ENCODE peak calls at places on chromosomes 5 and 9, in seven cellular contexts. One of them, this sample, is unnamed.

GRCh38 chr5:40557486-40557885 is 122.2 kb upstream of the PTGER4 start:
- DNase-seq in GM12878: no peak
- DNase-seq in K562: no peak
- DNase-seq in HCT116: no peak
- DNase-seq in H1: no peak
- DNase-seq in HepG2: no peak
- DNase-seq in SK-N-SH: no peak
- DNase-seq in this sample: no peak

GRCh38 chr9:115604831-115605483 is 487.0 kb upstream of the TNC start:
- DNase-seq in H1: no peak
- DNase-seq in GM12878: no peak
- DNase-seq in K562: no peak
- DNase-seq in HCT116: no peak
- DNase-seq in HepG2: no peak
- DNase-seq in SK-N-SH: no peak
- DNase-seq in this sample: no peak

GRCh38 chr9:76453785-76454184 is 5.2 kb upstream of the GCNT1 start:
- DNase-seq in H1: no peak
- DNase-seq in K562: no peak
- DNase-seq in HCT116: no peak
- DNase-seq in GM12878: no peak
- DNase-seq in HepG2: no peak
- DNase-seq in SK-N-SH: no peak
- DNase-seq in this sample: no peak

GRCh38 chr9:36802171-36802920 is 229.7 kb downstream of the MELK start:
- DNase-seq in GM12878: no peak
- DNase-seq in HepG2: no peak
- DNase-seq in SK-N-SH: no peak
- DNase-seq in HCT116: no peak
- DNase-seq in H1: no peak
- DNase-seq in K562: no peak
- DNase-seq in this sample: no peak

GRCh38 chr5:123511648-123512605 is at the start of gene CSNK1G3:
- DNase-seq in K562: peak; percentile 89
- DNase-seq in GM12878: peak; percentile 82
- DNase-seq in HCT116: peak; percentile 96
- DNase-seq in HepG2: peak; percentile 93
- DNase-seq in SK-N-SH: peak; percentile 91
- DNase-seq in H1: peak; percentile 91
- DNase-seq in this sample: peak; percentile 99

GRCh38 chr5:6704361-6704851 is 8.8 kb upstream of the TENT4A start:
- DNase-seq in H1: no peak
- DNase-seq in HCT116: no peak
- DNase-seq in SK-N-SH: no peak
- DNase-seq in GM12878: no peak
- DNase-seq in K562: no peak
- DNase-seq in HepG2: no peak
- DNase-seq in this sample: no peak

GRCh38 chr9:15404171-15404570 is 18.5 kb upstream of the SNAPC3 start:
- DNase-seq in K562: no peak
- DNase-seq in SK-N-SH: no peak
- DNase-seq in HepG2: no peak
- DNase-seq in HCT116: no peak
- DNase-seq in H1: no peak
- DNase-seq in GM12878: no peak
- DNase-seq in this sample: no peak

GRCh38 chr5:36146390-36146789 is 5.3 kb downstream of the LMBRD2 start:
- DNase-seq in K562: no peak
- DNase-seq in H1: no peak
- DNase-seq in GM12878: no peak
- DNase-seq in HepG2: no peak
- DNase-seq in SK-N-SH: no peak
- DNase-seq in HCT116: no peak
- DNase-seq in this sample: no peak

GRCh38 chr5:61496406-61497307 is 164.6 kb downstream of the ZSWIM6 start:
- DNase-seq in HCT116: no peak
- DNase-seq in GM12878: no peak
- DNase-seq in K562: no peak
- DNase-seq in SK-N-SH: peak; percentile 37
- DNase-seq in HepG2: no peak
- DNase-seq in H1: no peak
- DNase-seq in this sample: no peak

GRCh38 chr9:83599071-83599470 is 23.9 kb upstream of the IDNK start:
- DNase-seq in K562: no peak
- DNase-seq in HepG2: no peak
- DNase-seq in GM12878: no peak
- DNase-seq in HCT116: no peak
- DNase-seq in H1: no peak
- DNase-seq in SK-N-SH: peak; percentile 19
- DNase-seq in this sample: no peak

GRCh38 chr9:137227057-137227852 is at the start of gene RNF224:
- DNase-seq in SK-N-SH: peak; percentile 91
- DNase-seq in GM12878: no peak
- DNase-seq in HepG2: peak; percentile 69
- DNase-seq in HCT116: peak; percentile 71
- DNase-seq in K562: peak; percentile 73
- DNase-seq in H1: peak; percentile 96
- DNase-seq in this sample: peak; percentile 93

GRCh38 chr5:145403959-145404358 is 431.2 kb downstream of the PRELID2 start:
- DNase-seq in GM12878: no peak
- DNase-seq in HCT116: no peak
- DNase-seq in SK-N-SH: no peak
- DNase-seq in H1: no peak
- DNase-seq in HepG2: no peak
- DNase-seq in K562: no peak
- DNase-seq in this sample: no peak

GRCh38 chr5:14996997-14997396 is 125.4 kb upstream of the ANKH start:
- DNase-seq in SK-N-SH: no peak
- DNase-seq in GM12878: peak; percentile 20
- DNase-seq in H1: no peak
- DNase-seq in HepG2: no peak
- DNase-seq in HCT116: no peak
- DNase-seq in K562: no peak
- DNase-seq in this sample: no peak

GRCh38 chr5:41707853-41708603 is 162.2 kb downstream of the OXCT1 start:
- DNase-seq in GM12878: no peak
- DNase-seq in SK-N-SH: peak; percentile 15
- DNase-seq in HepG2: peak; percentile 10
- DNase-seq in K562: no peak
- DNase-seq in H1: peak; percentile 59
- DNase-seq in HCT116: peak; percentile 21
- DNase-seq in this sample: peak; percentile 32

GRCh38 chr9:107142896-107143603 is 140.0 kb upstream of the RAD23B start:
- DNase-seq in HCT116: no peak
- DNase-seq in GM12878: no peak
- DNase-seq in HepG2: no peak
- DNase-seq in K562: no peak
- DNase-seq in H1: no peak
- DNase-seq in SK-N-SH: no peak
- DNase-seq in this sample: no peak

GRCh38 chr5:66232701-66233100 is 88.6 kb downstream of the SREK1 start:
- DNase-seq in H1: no peak
- DNase-seq in HCT116: no peak
- DNase-seq in GM12878: no peak
- DNase-seq in K562: no peak
- DNase-seq in HepG2: no peak
- DNase-seq in SK-N-SH: no peak
- DNase-seq in this sample: no peak

GRCh38 chr5:74766348-74766886 is 500 bp downstream of the GFM2 start:
- DNase-seq in HCT116: peak; percentile 41
- DNase-seq in GM12878: no peak
- DNase-seq in H1: no peak
- DNase-seq in HepG2: peak; percentile 19
- DNase-seq in SK-N-SH: peak; percentile 63
- DNase-seq in K562: peak; percentile 42
- DNase-seq in this sample: peak; percentile 15

GRCh38 chr5:126385509-126385908 is 37.7 kb upstream of the GRAMD2B start:
- DNase-seq in GM12878: no peak
- DNase-seq in K562: no peak
- DNase-seq in HCT116: no peak
- DNase-seq in H1: no peak
- DNase-seq in HepG2: no peak
- DNase-seq in SK-N-SH: no peak
- DNase-seq in this sample: no peak

GRCh38 chr9:136942112-136942880 is 2.2 kb downstream of the FBXW5 start:
- DNase-seq in SK-N-SH: no peak
- DNase-seq in HCT116: no peak
- DNase-seq in H1: no peak
- DNase-seq in HepG2: no peak
- DNase-seq in GM12878: no peak
- DNase-seq in K562: peak; percentile 53
- DNase-seq in this sample: no peak

GRCh38 chr5:93891491-93892480 is 150.4 kb upstream of the POU5F2 start:
- DNase-seq in SK-N-SH: no peak
- DNase-seq in K562: no peak
- DNase-seq in H1: no peak
- DNase-seq in GM12878: no peak
- DNase-seq in HepG2: no peak
- DNase-seq in HCT116: no peak
- DNase-seq in this sample: no peak

GRCh38 chr9:133953976-133954709 is 38.0 kb downstream of the VAV2 start:
- DNase-seq in SK-N-SH: no peak
- DNase-seq in GM12878: peak; percentile 61
- DNase-seq in HCT116: no peak
- DNase-seq in K562: no peak
- DNase-seq in H1: no peak
- DNase-seq in HepG2: no peak
- DNase-seq in this sample: no peak

GRCh38 chr5:173825215-173825865 is 62.8 kb upstream of the CPEB4 start:
- DNase-seq in HepG2: peak; percentile 31
- DNase-seq in H1: no peak
- DNase-seq in HCT116: no peak
- DNase-seq in SK-N-SH: peak; percentile 50
- DNase-seq in K562: no peak
- DNase-seq in GM12878: no peak
- DNase-seq in this sample: peak; percentile 21

DNA sequence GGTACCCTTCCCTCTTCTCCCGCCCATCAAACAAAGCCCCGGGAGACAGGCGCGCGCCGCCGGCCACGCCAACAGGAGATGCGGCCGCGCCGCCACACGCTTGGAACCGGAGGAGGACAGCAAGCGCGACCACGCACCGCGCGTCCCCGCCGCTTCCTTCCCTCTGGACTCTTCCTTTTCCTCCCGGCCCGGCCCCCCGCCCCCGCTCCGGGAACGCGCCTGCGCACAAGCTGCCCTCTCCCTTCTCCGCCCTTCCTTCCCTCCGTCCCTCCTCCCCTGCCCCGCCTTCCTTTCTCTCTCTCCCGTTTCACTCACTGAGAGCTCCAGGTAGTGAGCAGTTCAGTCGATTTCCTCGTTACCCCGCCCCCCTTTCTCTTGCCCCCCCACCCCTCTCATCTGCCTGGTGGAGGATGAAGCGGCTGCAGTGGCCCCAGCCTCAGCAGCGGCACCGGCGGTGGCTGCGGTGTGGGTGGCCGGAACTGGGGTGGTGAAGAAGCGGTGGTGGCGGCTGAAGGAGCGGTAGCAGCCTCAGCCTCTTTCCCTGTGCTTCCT is at the start of gene RASA1:
- DNase-seq in H1: peak; percentile 98
- DNase-seq in GM12878: peak; percentile 76
- DNase-seq in HepG2: peak; percentile 91
- DNase-seq in SK-N-SH: peak; percentile 98
- DNase-seq in K562: peak; percentile 96
- DNase-seq in HCT116: peak; percentile 90
- DNase-seq in this sample: peak; percentile 90
- TF ChIP-seq JUND in H1: no peak
- TF ChIP-seq JUND in GM12878: no peak
- TF ChIP-seq JUND in HepG2: no peak
- TF ChIP-seq JUND in SK-N-SH: no peak
- TF ChIP-seq JUND in K562: no peak
- TF ChIP-seq JUND in HCT116: no peak
- TF ChIP-seq JUND in this sample: no peak

GRCh38 chr9:2837915-2838314 is 6.0 kb downstream of the PUM3 start:
- DNase-seq in SK-N-SH: peak; percentile 12
- DNase-seq in K562: no peak
- DNase-seq in H1: no peak
- DNase-seq in HCT116: no peak
- DNase-seq in GM12878: no peak
- DNase-seq in HepG2: no peak
- DNase-seq in this sample: peak; percentile 7
- TF ChIP-seq JUND in SK-N-SH: no peak
- TF ChIP-seq JUND in K562: no peak
- TF ChIP-seq JUND in H1: no peak
- TF ChIP-seq JUND in HCT116: no peak
- TF ChIP-seq JUND in GM12878: no peak
- TF ChIP-seq JUND in HepG2: no peak
- TF ChIP-seq JUND in this sample: no peak

DNA sequence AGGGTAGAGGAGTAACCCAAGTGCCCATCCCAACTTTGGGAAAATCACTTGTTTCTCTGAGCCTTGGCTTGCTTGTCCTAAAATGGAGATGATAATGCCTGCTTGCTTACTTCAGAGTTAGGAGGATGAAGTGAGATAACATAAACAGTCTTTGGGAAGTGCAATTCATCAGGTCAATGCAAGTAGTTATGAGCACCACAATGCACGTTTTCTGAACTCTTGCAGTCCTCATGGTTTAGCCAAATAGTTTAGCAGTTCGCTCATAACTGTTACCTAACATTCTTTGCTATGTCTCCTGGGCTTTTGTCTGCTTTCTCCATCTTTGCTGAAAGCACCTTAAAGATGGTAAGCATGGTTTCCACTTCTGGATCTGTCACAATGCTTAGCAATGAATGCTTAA is 270.0 kb downstream of the ADAMTSL1 start:
- DNase-seq in K562: no peak
- DNase-seq in SK-N-SH: no peak
- DNase-seq in HCT116: no peak
- DNase-seq in H1: no peak
- DNase-seq in HepG2: no peak
- DNase-seq in GM12878: no peak
- DNase-seq in this sample: no peak
- TF ChIP-seq JUND in K562: no peak
- TF ChIP-seq JUND in SK-N-SH: no peak
- TF ChIP-seq JUND in HCT116: no peak
- TF ChIP-seq JUND in H1: no peak
- TF ChIP-seq JUND in HepG2: no peak
- TF ChIP-seq JUND in GM12878: no peak
- TF ChIP-seq JUND in this sample: no peak

DNA sequence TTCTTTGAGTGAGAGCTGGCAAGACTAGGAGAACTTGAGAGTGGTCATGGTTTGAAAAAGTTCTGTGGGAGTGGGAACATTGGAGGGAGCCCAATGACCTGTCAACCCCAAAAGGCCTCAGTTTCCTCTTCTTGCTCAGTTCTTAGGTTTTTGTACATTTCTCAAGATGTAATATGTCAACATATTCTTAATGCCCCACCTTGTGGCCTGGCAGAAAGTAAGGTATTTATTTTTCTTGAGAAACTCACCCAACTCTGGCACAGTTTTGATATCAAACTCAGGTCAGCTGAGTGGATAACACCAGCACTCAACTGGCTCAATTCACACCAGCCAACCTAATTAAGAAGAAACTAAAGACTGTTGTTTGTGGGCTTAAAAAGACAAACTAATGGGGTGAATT is 123.0 kb upstream of the SLC27A6 start:
- DNase-seq in SK-N-SH: no peak
- DNase-seq in K562: no peak
- DNase-seq in H1: no peak
- DNase-seq in HepG2: no peak
- DNase-seq in GM12878: no peak
- DNase-seq in HCT116: no peak
- DNase-seq in this sample: peak; percentile 6
- TF ChIP-seq JUND in SK-N-SH: no peak
- TF ChIP-seq JUND in K562: no peak
- TF ChIP-seq JUND in H1: no peak
- TF ChIP-seq JUND in HepG2: no peak
- TF ChIP-seq JUND in GM12878: no peak
- TF ChIP-seq JUND in HCT116: no peak
- TF ChIP-seq JUND in this sample: no peak

GRCh38 chr9:22208846-22209585 is 199.9 kb upstream of the CDKN2B start:
- DNase-seq in SK-N-SH: no peak
- DNase-seq in GM12878: no peak
- DNase-seq in K562: no peak
- DNase-seq in HCT116: no peak
- DNase-seq in H1: no peak
- DNase-seq in HepG2: no peak
- DNase-seq in this sample: no peak
- TF ChIP-seq JUND in SK-N-SH: no peak
- TF ChIP-seq JUND in GM12878: no peak
- TF ChIP-seq JUND in K562: no peak
- TF ChIP-seq JUND in HCT116: no peak
- TF ChIP-seq JUND in H1: no peak
- TF ChIP-seq JUND in HepG2: no peak
- TF ChIP-seq JUND in this sample: no peak